ENCODE peak calls at places on chromosomes 16 and 17, in six cellular contexts. Q, X, J, O, N and G are unnamed samples.

GRCh38 chr17:41687828-41688640 is 651 bp upstream of the EIF1 start:
- DNase-seq in O (peak; percentile 59), Q (peak; percentile 78), J (peak; percentile 68), N (peak; percentile 61), X (peak; percentile 77), G (no peak)

GRCh38 chr17:5591966-5592365 is 7.7 kb upstream of the NLRP1 start:
- DNase-seq in Q (no peak), O (no peak), J (no peak), N (no peak), X (no peak), G (peak; percentile 58)

GRCh38 chr16:1612320-1613111 is at the start of gene CRAMP1:
- DNase-seq in N (no peak), O (peak; percentile 2), J (no peak), Q (peak; percentile 29), X (no peak), G (no peak)

GRCh38 chr16:3022208-3022696 is 1.5 kb downstream of the HCFC1R1 start:
- DNase-seq in Q (peak; percentile 88), J (peak; percentile 92), X (peak; percentile 93), N (no peak), O (peak; percentile 98), G (no peak)

GRCh38 chr17:28357901-28358197 is 522 bp upstream of the POLDIP2 start:
- DNase-seq in N (no peak), X (no peak), J (no peak), Q (no peak), O (no peak), G (no peak)

GRCh38 chr16:73066927-73067670 is 19.2 kb upstream of the ZFHX3 start:
- DNase-seq in O (no peak), J (no peak), Q (no peak), X (no peak), N (no peak), G (no peak)

GRCh38 chr16:82281544-82281943 is 111.5 kb upstream of the MPHOSPH6 start:
- DNase-seq in Q (no peak), J (no peak), N (no peak), X (no peak), O (no peak), G (no peak)

GRCh38 chr17:62150471-62150870 is 85.4 kb upstream of the MED13 start:
- DNase-seq in O (no peak), J (no peak), X (no peak), Q (no peak), N (no peak), G (no peak)

GRCh38 chr16:19130852-19131808 is 17.4 kb downstream of the ITPRIPL2 start:
- DNase-seq in Q (peak; percentile 47), J (peak; percentile 94), X (no peak), O (peak; percentile 93), N (no peak), G (no peak)

GRCh38 chr16:25121824-25122600 is 10.5 kb downstream of the LCMT1 start:
- DNase-seq in N (no peak), X (no peak), J (no peak), O (no peak), Q (no peak), G (no peak)

GRCh38 chr17:16477255-16477654 is 14.7 kb downstream of the LRRC75A start:
- DNase-seq in J (peak; percentile 85), Q (no peak), N (no peak), X (no peak), O (peak; percentile 89), G (no peak)

GRCh38 chr17:59149051-59149450 is 5.9 kb downstream of the SKA2 start:
- DNase-seq in O (peak; percentile 29), X (no peak), N (no peak), J (no peak), Q (no peak), G (no peak)

GRCh38 chr16:66335704-66336329 is 30.7 kb upstream of the CDH5 start:
- DNase-seq in O (no peak), N (no peak), X (no peak), Q (no peak), J (peak; percentile 40), G (no peak)

GRCh38 chr16:2205967-2206313 is 686 bp downstream of the MLST8 start:
- DNase-seq in Q (no peak), N (no peak), O (peak; percentile 15), J (no peak), X (no peak), G (no peak)

GRCh38 chr17:74671031-74671771 is 41.5 kb downstream of the CD300LF start:
- DNase-seq in X (peak; percentile 84), O (no peak), N (no peak), Q (peak; percentile 80), J (no peak), G (no peak)

GRCh38 chr17:72467841-72468653 is 347.2 kb downstream of the SOX9 start:
- DNase-seq in O (peak; percentile 28), X (no peak), J (no peak), Q (peak; percentile 88), N (no peak), G (no peak)

GRCh38 chr17:41061969-41062368 is 2.1 kb upstream of the KRTAP2-3 start:
- DNase-seq in X (no peak), O (peak; percentile 95), N (no peak), J (peak; percentile 56), Q (no peak), G (no peak)

GRCh38 chr16:65044861-65045260 is 77.0 kb downstream of the CDH11 start:
- DNase-seq in Q (no peak), J (peak; percentile 59), X (no peak), O (peak; percentile 7), N (no peak), G (no peak)

GRCh38 chr17:34173221-34173620 is 81.9 kb upstream of the CCL2 start:
- DNase-seq in J (no peak), Q (no peak), N (no peak), O (peak; percentile 63), X (no peak), G (no peak)

GRCh38 chr17:7632492-7632894 is 2.6 kb downstream of the SHBG start:
- DNase-seq in N (no peak), J (peak; percentile 24), O (peak; percentile 39), Q (peak; percentile 32), X (peak; percentile 60), G (no peak)

GRCh38 chr17:41393826-41394225 is 3.6 kb downstream of the KRT31 start:
- DNase-seq in X (no peak), N (no peak), J (no peak), O (no peak), Q (no peak), G (no peak)

GRCh38 chr17:67258836-67259468 is 14.0 kb upstream of the HELZ start:
- DNase-seq in N (no peak), J (no peak), O (no peak), Q (no peak), X (peak; percentile 62), G (no peak)

GRCh38 chr17:45577571-45578279 is 87.2 kb upstream of the PLEKHM1 start:
- DNase-seq in N (no peak), O (no peak), X (no peak), J (no peak), Q (no peak), G (no peak)

GRCh38 chr17:8741366-8741765 is 3.3 kb downstream of the CCDC42 start:
- DNase-seq in O (no peak), N (no peak), J (no peak), X (no peak), Q (no peak), G (no peak)

GRCh38 chr17:14859521-14859920 is 405.6 kb downstream of the PMP22 start:
- DNase-seq in J (no peak), O (no peak), X (no peak), N (no peak), Q (no peak), G (no peak)

GRCh38 chr16:89471225-89471624 is 19.1 kb downstream of the ANKRD11 start:
- DNase-seq in J (no peak), X (no peak), O (peak; percentile 67), N (no peak), Q (no peak), G (no peak)

GRCh38 chr17:31596382-31597323 is 205.2 kb downstream of the RAB11FIP4 start:
- DNase-seq in X (no peak), N (no peak), Q (peak; percentile 20), O (peak; percentile 99), J (peak; percentile 94), G (no peak)

GRCh38 chr16:58417600-58417999 is 25.3 kb downstream of the GINS3 start:
- DNase-seq in O (no peak), Q (no peak), X (no peak), J (no peak), N (no peak), G (no peak)

GRCh38 chr16:1923299-1924034 is 5.3 kb upstream of the HS3ST6 start:
- DNase-seq in Q (peak; percentile 74), N (no peak), O (peak; percentile 35), X (no peak), J (peak; percentile 77), G (no peak)

GRCh38 chr16:58492066-58492465 is 7.9 kb upstream of the NDRG4 start:
- DNase-seq in O (no peak), N (no peak), J (no peak), X (no peak), Q (no peak), G (no peak)

GRCh38 chr17:37247825-37248224 is 128.0 kb upstream of the C17orf78 start:
- DNase-seq in J (no peak), Q (no peak), O (no peak), X (no peak), N (no peak), G (no peak)

GRCh38 chr17:76493505-76494167 is 7.6 kb downstream of the RHBDF2 start:
- DNase-seq in N (no peak), J (no peak), X (peak; percentile 69), Q (no peak), O (no peak), G (no peak)

GRCh38 chr17:35788504-35788998 is 6.9 kb downstream of the MMP28 start:
- DNase-seq in J (no peak), X (no peak), Q (no peak), O (peak; percentile 93), N (no peak), G (no peak)

GRCh38 chr17:19541445-19541844 is 7.8 kb downstream of the SLC47A1 start:
- DNase-seq in Q (no peak), N (no peak), J (no peak), X (no peak), O (no peak), G (no peak)

GRCh38 chr16:29809850-29810698 is 1.9 kb upstream of the PRRT2 start:
- DNase-seq in N (no peak), J (no peak), O (no peak), Q (no peak), X (peak; percentile 78), G (no peak)

GRCh38 chr16:29760567-29761279 is 14.9 kb upstream of the C16orf54 start:
- DNase-seq in N (no peak), J (no peak), X (no peak), Q (peak; percentile 71), O (no peak), G (no peak)

GRCh38 chr17:29216181-29216580 is 30.5 kb upstream of the CRYBA1 start:
- DNase-seq in N (no peak), J (no peak), Q (no peak), X (no peak), O (no peak), G (no peak)

GRCh38 chr17:49835472-49835871 is 12.4 kb downstream of the TAC4 start:
- DNase-seq in J (no peak), Q (no peak), O (no peak), X (no peak), N (no peak), G (no peak)